ENCODE peak calls at places on chromosomes 3 and 15, in five cellular contexts. R, M, S, N and U are unnamed samples.

GRCh38 chr15:27671794-27672438 is 427.2 kb downstream of the OCA2 start:
- DNase-seq in R (no peak), M (no peak), S (no peak), N (no peak), U (no peak)

GRCh38 chr15:59199775-59200465 is 6.7 kb upstream of the LDHAL6B start:
- DNase-seq in R (no peak), M (no peak), S (no peak), N (no peak), U (no peak)

GRCh38 chr3:54791552-54792156 is 136.2 kb downstream of the LRTM1 start:
- DNase-seq in R (no peak), M (no peak), S (no peak), N (no peak), U (no peak)

GRCh38 chr3:188122571-188123169 is 31.3 kb upstream of the LPP start:
- DNase-seq in R (no peak), M (no peak), S (no peak), N (no peak), U (no peak)

GRCh38 chr15:88274534-88275460 is 18.3 kb upstream of the NTRK3 start:
- DNase-seq in R (peak; percentile 42), M (peak; percentile 81), S (peak; percentile 32), N (peak; percentile 86), U (peak; percentile 90)

GRCh38 chr3:159208080-159208479 is 406.2 kb downstream of the MFSD1 start:
- DNase-seq in R (no peak), M (no peak), S (no peak), N (no peak), U (no peak)

GRCh38 chr3:194212869-194213320 is 76.9 kb downstream of the HES1 start:
- DNase-seq in R (no peak), M (peak; percentile 87), S (no peak), N (no peak), U (no peak)

GRCh38 chr15:98647774-98648653 is at the start of gene IGF1R:
- DNase-seq in R (peak; percentile 85), M (peak; percentile 86), S (peak; percentile 88), N (peak; percentile 95), U (peak; percentile 90)

GRCh38 chr15:69160976-69161877 is 792 bp downstream of the GLCE start:
- DNase-seq in R (peak; percentile 26), M (peak; percentile 45), S (peak; percentile 44), N (peak; percentile 37), U (peak; percentile 50)

GRCh38 chr3:42127226-42127625 is 36.1 kb downstream of the TRAK1 start:
- DNase-seq in R (no peak), M (no peak), S (no peak), N (no peak), U (no peak)

GRCh38 chr15:32898991-32899613 is 181.3 kb downstream of the GREM1 start:
- DNase-seq in R (no peak), M (peak; percentile 86), S (no peak), N (no peak), U (peak; percentile 58)

GRCh38 chr3:148075829-148076716 is 621.6 kb upstream of the AGTR1 start:
- DNase-seq in R (no peak), M (peak; percentile 32), S (no peak), N (peak; percentile 13), U (no peak)
- TF ChIP-seq CTCF in R (peak; percentile 53), M (peak; percentile 87), S (peak; percentile 64), N (peak; percentile 46), U (peak; percentile 50)

GRCh38 chr15:43127752-43128151 is 5.6 kb upstream of the TMEM62 start:
- DNase-seq in R (no peak), M (no peak), S (no peak), N (no peak), U (no peak)

GRCh38 chr15:43132830-43133428 is 457 bp upstream of the TMEM62 start:
- DNase-seq in R (no peak), M (no peak), S (no peak), N (no peak), U (no peak)

GRCh38 chr15:43134157-43134637 is 811 bp downstream of the TMEM62 start:
- DNase-seq in R (no peak), M (peak; percentile 37), S (no peak), N (no peak), U (no peak)

GRCh38 chr15:43135351-43135750 is 2.0 kb downstream of the TMEM62 start:
- DNase-seq in R (no peak), M (no peak), S (no peak), N (no peak), U (no peak)

DNA sequence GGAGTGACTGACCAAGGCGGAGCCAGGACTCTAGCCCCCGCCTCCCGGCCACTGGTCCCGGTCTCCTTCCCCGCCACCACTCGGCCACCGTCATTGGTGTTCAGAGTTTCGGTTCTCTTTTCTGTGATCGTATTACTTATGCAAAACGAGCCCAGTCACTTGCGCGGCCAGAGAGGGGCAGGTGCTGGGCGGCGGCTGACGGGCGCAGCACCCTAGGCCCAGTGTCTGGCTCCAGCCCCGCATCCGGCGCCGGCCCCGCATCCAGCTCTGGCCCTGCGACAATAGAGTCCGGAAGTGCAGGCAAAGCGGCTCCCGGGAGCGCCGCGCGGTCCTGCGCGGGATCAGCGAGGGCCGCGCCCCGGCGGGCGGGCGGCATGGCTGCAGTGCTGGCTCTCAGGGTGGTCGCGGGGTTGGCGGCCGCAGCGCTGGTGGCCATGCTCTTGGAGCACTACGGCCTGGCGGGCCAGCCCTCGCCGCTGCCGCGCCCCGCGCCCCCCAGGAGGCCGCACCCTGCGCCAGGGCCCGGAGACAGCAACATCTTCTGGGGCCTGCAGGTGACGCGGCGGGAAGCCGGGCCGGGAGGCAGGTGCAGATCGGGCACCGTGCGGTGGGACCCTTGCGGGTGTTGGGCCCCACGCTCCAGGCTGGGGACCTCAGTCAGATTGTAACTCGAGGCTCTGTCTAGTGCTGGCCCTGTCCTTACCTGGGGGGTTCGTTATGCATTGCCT is at the start of gene TMEM62:
- DNase-seq in R (peak; percentile 72), M (peak; percentile 81), S (peak; percentile 85), N (peak; percentile 47), U (peak; percentile 79)
- TF ChIP-seq CTCF in R (no peak), M (no peak), S (no peak), N (no peak), U (no peak)

DNA sequence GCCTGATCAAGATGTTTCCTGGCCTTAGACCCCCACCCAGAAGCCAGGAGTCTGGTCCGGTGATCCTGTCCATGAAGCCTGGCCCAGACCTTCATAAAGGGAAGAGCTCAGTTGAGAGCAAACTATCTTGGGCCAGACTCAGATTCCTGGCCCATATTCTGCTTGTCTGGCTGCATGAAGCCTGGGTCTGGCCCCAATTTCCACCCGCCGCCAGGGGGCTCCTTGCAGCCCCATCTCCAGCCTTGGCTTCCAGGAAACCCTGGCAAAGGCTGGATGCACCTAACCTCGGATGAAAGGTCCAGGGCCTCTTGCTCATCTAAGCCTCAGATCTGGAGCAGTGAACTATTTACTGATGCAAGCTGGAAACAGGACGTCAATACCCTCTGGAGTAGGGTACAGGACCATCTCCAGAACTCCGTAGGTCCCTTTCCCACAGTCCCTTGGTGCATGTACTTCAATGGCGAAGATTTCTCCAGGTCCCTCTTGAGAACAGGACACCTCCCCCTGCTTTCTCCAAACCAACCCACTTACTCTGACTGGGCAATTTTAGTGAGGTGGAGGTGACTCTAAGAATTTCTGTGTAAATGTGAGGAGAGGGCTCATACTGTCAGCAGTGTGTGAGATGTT is 5.6 kb downstream of the FOXL2 start:
- DNase-seq in R (no peak), M (peak; percentile 81), S (no peak), N (peak; percentile 81), U (peak; percentile 76)
- TF ChIP-seq CTCF in R (no peak), M (peak; percentile 91), S (peak; percentile 41), N (peak; percentile 77), U (peak; percentile 77)

GRCh38 chr3:67884345-67884744 is 229.9 kb upstream of the SUCLG2 start:
- DNase-seq in R (no peak), M (no peak), S (no peak), N (no peak), U (no peak)
- TF ChIP-seq CTCF in R (no peak), M (no peak), S (no peak), N (no peak), U (no peak)

GRCh38 chr15:55407949-55408766 is at the start of the genes CCPG1 and PIERCE2:
- DNase-seq in R (peak; percentile 79), M (peak; percentile 97), S (peak; percentile 93), N (peak; percentile 95), U (peak; percentile 95)
- TF ChIP-seq CTCF in R (peak; percentile 73), M (peak; percentile 73), S (peak; percentile 92), N (peak; percentile 92), U (peak; percentile 93)

GRCh38 chr15:91522609-91523332 is 330.7 kb upstream of the SLCO3A1 start:
- DNase-seq in R (no peak), M (no peak), S (no peak), N (no peak), U (no peak)
- TF ChIP-seq CTCF in R (no peak), M (peak; percentile 70), S (peak; percentile 55), N (no peak), U (no peak)